ENCODE peak calls at places on chromosome 11, in five cellular contexts. O, W, U, L and F are unnamed samples.

GRCh38 chr11:86623041-86623621 is 49.3 kb downstream of the ME3 start:
- DNase-seq in O (no peak), W (no peak), U (no peak), L (no peak), F (no peak)

GRCh38 chr11:63999349-64000025 is 13.2 kb downstream of the OTUB1 start:
- DNase-seq in O (no peak), W (peak; percentile 79), U (peak; percentile 85), L (peak; percentile 43), F (no peak)

GRCh38 chr11:113447621-113448310 is 27.4 kb downstream of the DRD2 start:
- DNase-seq in O (no peak), W (no peak), U (peak; percentile 64), L (no peak), F (no peak)

GRCh38 chr11:10659339-10660216 is 34.0 kb downstream of the IRAG1 start:
- DNase-seq in O (peak; percentile 73), W (peak; percentile 18), U (peak; percentile 90), L (no peak), F (no peak)

GRCh38 chr11:92211576-92212167 is 12.9 kb upstream of the FAT3 start:
- DNase-seq in O (peak; percentile 24), W (peak; percentile 23), U (peak; percentile 45), L (no peak), F (no peak)

GRCh38 chr11:130413383-130414106 is 14.9 kb downstream of the ADAMTS8 start:
- DNase-seq in O (peak; percentile 95), W (no peak), U (peak; percentile 97), L (no peak), F (no peak)

GRCh38 chr11:85787809-85788805 is 22.8 kb downstream of the SYTL2 start:
- DNase-seq in O (no peak), W (no peak), U (peak; percentile 93), L (no peak), F (no peak)

GRCh38 chr11:92964471-92964870 is 5.0 kb upstream of the MTNR1B start:
- DNase-seq in O (no peak), W (no peak), U (peak; percentile 41), L (no peak), F (no peak)

GRCh38 chr11:131584694-131585592 is 214.5 kb downstream of the NTM start:
- DNase-seq in O (no peak), W (peak; percentile 53), U (no peak), L (no peak), F (no peak)

GRCh38 chr11:71171576-71171975 is 80.8 kb downstream of the SHANK2 start:
- DNase-seq in O (no peak), W (no peak), U (no peak), L (no peak), F (no peak)

GRCh38 chr11:61618991-61619390 is 38.1 kb upstream of the SYT7 start:
- DNase-seq in O (no peak), W (no peak), U (no peak), L (no peak), F (no peak)

GRCh38 chr11:59556115-59556882 is 45.0 kb downstream of the OR4D9 start:
- DNase-seq in O (peak; percentile 49), W (peak; percentile 69), U (peak; percentile 92), L (peak; percentile 16), F (peak; percentile 77)

GRCh38 chr11:63711838-63712237 is 30.5 kb downstream of the RTN3 start:
- DNase-seq in O (no peak), W (no peak), U (no peak), L (no peak), F (no peak)

GRCh38 chr11:36328956-36329673 is 33.0 kb downstream of the PRR5L start:
- DNase-seq in O (no peak), W (no peak), U (no peak), L (no peak), F (no peak)

GRCh38 chr11:119896387-119897045 is 167.5 kb upstream of the NECTIN1 start:
- DNase-seq in O (no peak), W (no peak), U (no peak), L (no peak), F (no peak)

GRCh38 chr11:69297926-69298777 is 4.2 kb downstream of the MYEOV start:
- DNase-seq in O (peak; percentile 81), W (peak; percentile 34), U (peak; percentile 95), L (no peak), F (peak; percentile 93)

GRCh38 chr11:65502852-65503603 is 4.2 kb downstream of the MALAT1 start:
- DNase-seq in O (no peak), W (no peak), U (no peak), L (no peak), F (no peak)

GRCh38 chr11:3802016-3802790 is 4.8 kb upstream of the NUP98 start:
- DNase-seq in O (peak; percentile 49), W (no peak), U (no peak), L (no peak), F (no peak)